ENCODE peak calls at places on chromosomes 7 and 10, in four cellular contexts. One of them, this sample, is unnamed.

GRCh38 chr7:5382281-5383041 is 41.2 kb downstream of the TNRC18 start:
- DNase-seq in HFF-Myc: no peak
- DNase-seq in NCI-H1694 treated with DMSO at 0.1 percent for 48 hours: no peak
- DNase-seq in kidney epithelial cell: no peak
- DNase-seq in this sample: no peak

GRCh38 chr10:112658900-112659328 is 211.9 kb downstream of the VTI1A start:
- DNase-seq in HFF-Myc: no peak
- DNase-seq in NCI-H1694 treated with DMSO at 0.1 percent for 48 hours: no peak
- DNase-seq in kidney epithelial cell: peak
- DNase-seq in this sample: no peak

GRCh38 chr7:41910916-41911315 is 208.0 kb upstream of the INHBA start:
- DNase-seq in NCI-H1694 treated with DMSO at 0.1 percent for 48 hours: no peak
- DNase-seq in HFF-Myc: no peak
- DNase-seq in kidney epithelial cell: no peak
- DNase-seq in this sample: no peak

GRCh38 chr7:138980575-138981285 is 459 bp downstream of the KIAA1549 start:
- DNase-seq in NCI-H1694 treated with DMSO at 0.1 percent for 48 hours: peak
- DNase-seq in kidney epithelial cell: no peak
- DNase-seq in HFF-Myc: no peak
- DNase-seq in this sample: no peak

GRCh38 chr7:27690649-27691048 is 28.0 kb upstream of the HIBADH start:
- DNase-seq in HFF-Myc: no peak
- DNase-seq in kidney epithelial cell: no peak
- DNase-seq in NCI-H1694 treated with DMSO at 0.1 percent for 48 hours: no peak
- DNase-seq in this sample: no peak

GRCh38 chr7:48424731-48425130 is 253.5 kb downstream of the ABCA13 start:
- DNase-seq in kidney epithelial cell: no peak
- DNase-seq in NCI-H1694 treated with DMSO at 0.1 percent for 48 hours: no peak
- DNase-seq in HFF-Myc: no peak
- DNase-seq in this sample: no peak

GRCh38 chr7:85030893-85031292 is 156.0 kb downstream of the SEMA3D start:
- DNase-seq in HFF-Myc: peak
- DNase-seq in NCI-H1694 treated with DMSO at 0.1 percent for 48 hours: peak
- DNase-seq in kidney epithelial cell: peak
- DNase-seq in this sample: no peak

GRCh38 chr10:103921750-103922195 is 3.8 kb upstream of the STN1 start:
- DNase-seq in NCI-H1694 treated with DMSO at 0.1 percent for 48 hours: no peak
- DNase-seq in kidney epithelial cell: no peak
- DNase-seq in HFF-Myc: no peak
- DNase-seq in this sample: no peak

GRCh38 chr7:68238204-68238805 is 1241.7 kb downstream of the TYW1 start:
- DNase-seq in NCI-H1694 treated with DMSO at 0.1 percent for 48 hours: no peak
- DNase-seq in HFF-Myc: no peak
- DNase-seq in kidney epithelial cell: no peak
- DNase-seq in this sample: no peak

GRCh38 chr10:87504307-87504666 is 406 bp upstream of the MINPP1 start:
- DNase-seq in kidney epithelial cell: no peak
- DNase-seq in NCI-H1694 treated with DMSO at 0.1 percent for 48 hours: no peak
- DNase-seq in HFF-Myc: no peak
- DNase-seq in this sample: no peak

GRCh38 chr7:72326365-72326764 is 85.8 kb downstream of the CALN1 start:
- DNase-seq in kidney epithelial cell: no peak
- DNase-seq in HFF-Myc: no peak
- DNase-seq in NCI-H1694 treated with DMSO at 0.1 percent for 48 hours: no peak
- DNase-seq in this sample: no peak

This sample was measured in non-pigmented ciliary epithelial cell.